ENCODE peak calls at places on chromosomes 7 and 10, in ten cellular contexts. O is BE2C, E is left ventricle myocardium inferior, Y is Panc1, H is GM12865, V is astrocyte, T is HL-60, U is uterus, B is dorsolateral prefrontal cortex, G is RWPE2. X is an unnamed sample.

GRCh38 chr7:87564290-87564963 is 36.3 kb downstream of the ABCB1 start:
- DNase-seq in O (peak), E (no peak), Y (no peak), H (peak), V (no peak), T (no peak), U (no peak), B (no peak), G (no peak), X (no peak)

GRCh38 chr7:8295638-8296361 is 33.8 kb upstream of the ICA1 start:
- DNase-seq in O (peak), E (no peak), Y (peak), H (peak), V (peak), T (peak), U (peak), B (no peak), G (no peak), X (peak)

GRCh38 chr10:70508912-70509366 is 30.4 kb downstream of the PALD1 start:
- DNase-seq in O (no peak), E (peak), Y (no peak), H (peak), V (no peak), T (no peak), U (peak), B (peak), G (no peak), X (peak)

GRCh38 chr7:29622335-29623265 is 59.0 kb downstream of the PRR15 start:
- DNase-seq in O (no peak), E (no peak), Y (peak), H (no peak), V (peak), T (no peak), U (no peak), B (no peak), G (peak), X (peak)

GRCh38 chr10:80705899-80706298 is 168.2 kb downstream of the SH2D4B start:
- DNase-seq in O (no peak), E (no peak), Y (no peak), H (no peak), V (no peak), T (no peak), U (no peak), B (no peak), G (no peak), X (no peak)

GRCh38 chr7:158268851-158269535 is 318.6 kb downstream of the PTPRN2 start:
- DNase-seq in O (no peak), E (no peak), Y (no peak), H (no peak), V (no peak), T (no peak), U (no peak), B (peak), G (peak), X (no peak)

GRCh38 chr7:103932389-103932788 is 57.1 kb downstream of the RELN start:
- DNase-seq in O (no peak), E (no peak), Y (no peak), H (no peak), V (no peak), T (no peak), U (no peak), B (no peak), G (no peak), X (no peak)

GRCh38 chr10:132613566-132614348 is 76.2 kb downstream of the INPP5A start:
- DNase-seq in O (no peak), E (no peak), Y (no peak), H (no peak), V (no peak), T (no peak), U (no peak), B (no peak), G (peak), X (no peak)

GRCh38 chr7:28358423-28358868 is 53.9 kb upstream of the CREB5 start:
- DNase-seq in O (no peak), E (no peak), Y (peak), H (peak), V (peak), T (no peak), U (no peak), B (no peak), G (no peak), X (peak)

GRCh38 chr7:292826-293225 is 2.9 kb downstream of the FOXL3 start:
- DNase-seq in O (no peak), E (no peak), Y (no peak), H (no peak), V (no peak), T (no peak), U (no peak), B (peak), G (no peak), X (no peak)

GRCh38 chr7:27239780-27240731 is 2.5 kb upstream of the EVX1 start:
- DNase-seq in O (no peak), E (no peak), Y (no peak), H (no peak), V (no peak), T (no peak), U (no peak), B (no peak), G (no peak), X (no peak)

GRCh38 chr7:151393031-151393977 is 16.5 kb downstream of the WDR86 start:
- DNase-seq in O (no peak), E (peak), Y (no peak), H (no peak), V (no peak), T (no peak), U (no peak), B (no peak), G (peak), X (no peak)

GRCh38 chr7:118080947-118081346 is 103.0 kb upstream of the LSM8 start:
- DNase-seq in O (no peak), E (no peak), Y (no peak), H (peak), V (peak), T (no peak), U (peak), B (no peak), G (peak), X (peak)

GRCh38 chr7:22325671-22326070 is 31.3 kb downstream of the RAPGEF5 start:
- DNase-seq in O (no peak), E (no peak), Y (no peak), H (no peak), V (no peak), T (no peak), U (no peak), B (no peak), G (no peak), X (no peak)

GRCh38 chr7:121572615-121573014 is 176.5 kb upstream of the FAM3C start:
- DNase-seq in O (no peak), E (no peak), Y (no peak), H (no peak), V (no peak), T (no peak), U (no peak), B (no peak), G (no peak), X (no peak)

GRCh38 chr7:92806496-92806895 is 29.9 kb downstream of the CDK6 start:
- DNase-seq in O (no peak), E (no peak), Y (no peak), H (no peak), V (no peak), T (no peak), U (no peak), B (no peak), G (no peak), X (no peak)

GRCh38 chr7:26156454-26157365 is 4.7 kb downstream of the NFE2L3 start:
- DNase-seq in O (no peak), E (no peak), Y (no peak), H (peak), V (peak), T (no peak), U (no peak), B (no peak), G (no peak), X (peak)

GRCh38 chr10:1520909-1521565 is 216.3 kb downstream of the ADARB2 start:
- DNase-seq in O (no peak), E (no peak), Y (no peak), H (no peak), V (no peak), T (no peak), U (no peak), B (no peak), G (no peak), X (no peak)

GRCh38 chr10:93760490-93760889 is 2.8 kb downstream of the LGI1 start:
- DNase-seq in O (no peak), E (no peak), Y (no peak), H (no peak), V (no peak), T (no peak), U (no peak), B (no peak), G (no peak), X (no peak)

GRCh38 chr7:28904539-28905143 is 53.5 kb downstream of the TRIL start:
- DNase-seq in O (peak), E (no peak), Y (no peak), H (no peak), V (no peak), T (no peak), U (no peak), B (no peak), G (no peak), X (no peak)

GRCh38 chr7:43779032-43779812 is 20.7 kb downstream of the BLVRA start:
- DNase-seq in O (no peak), E (no peak), Y (no peak), H (no peak), V (no peak), T (no peak), U (no peak), B (no peak), G (no peak), X (no peak)

GRCh38 chr7:44489955-44490350 is 505 bp downstream of the NUDCD3 start:
- DNase-seq in O (no peak), E (no peak), Y (no peak), H (peak), V (peak), T (no peak), U (no peak), B (no peak), G (no peak), X (no peak)

GRCh38 chr10:23197416-23197861 is 5.3 kb downstream of the PTF1A start:
- DNase-seq in O (no peak), E (no peak), Y (no peak), H (no peak), V (no peak), T (no peak), U (no peak), B (no peak), G (no peak), X (no peak)

GRCh38 chr7:80145780-80146422 is 11.3 kb downstream of the GNAI1 start:
- DNase-seq in O (no peak), E (no peak), Y (no peak), H (no peak), V (peak), T (no peak), U (no peak), B (no peak), G (no peak), X (peak)

GRCh38 chr7:114354306-114354705 is 60.3 kb upstream of the FOXP2 start:
- DNase-seq in O (no peak), E (no peak), Y (no peak), H (no peak), V (no peak), T (no peak), U (no peak), B (no peak), G (no peak), X (no peak)

GRCh38 chr7:127383123-127383835 is 9.2 kb downstream of the ZNF800 start:
- DNase-seq in O (no peak), E (no peak), Y (peak), H (no peak), V (peak), T (no peak), U (no peak), B (no peak), G (no peak), X (no peak)

GRCh38 chr10:73899401-73899780 is 11.5 kb upstream of the PLAU start:
- DNase-seq in O (no peak), E (no peak), Y (no peak), H (no peak), V (peak), T (no peak), U (no peak), B (no peak), G (peak), X (peak)

GRCh38 chr10:8576281-8576680 is 521.8 kb downstream of the GATA3 start:
- DNase-seq in O (no peak), E (no peak), Y (no peak), H (no peak), V (no peak), T (no peak), U (no peak), B (no peak), G (no peak), X (no peak)

GRCh38 chr10:75265856-75266255 is 30.1 kb upstream of the COMTD1 start:
- DNase-seq in O (no peak), E (no peak), Y (no peak), H (no peak), V (no peak), T (no peak), U (no peak), B (no peak), G (no peak), X (no peak)

GRCh38 chr10:119305860-119306513 is 98.6 kb downstream of the GRK5 start:
- DNase-seq in O (peak), E (no peak), Y (peak), H (peak), V (peak), T (peak), U (peak), B (no peak), G (peak), X (peak)

GRCh38 chr10:114375082-114375481 is 29.2 kb downstream of the AFAP1L2 start:
- DNase-seq in O (no peak), E (no peak), Y (no peak), H (no peak), V (no peak), T (no peak), U (no peak), B (no peak), G (no peak), X (no peak)

GRCh38 chr7:100808354-100808875 is 18.9 kb downstream of the EPHB4 start:
- DNase-seq in O (no peak), E (no peak), Y (no peak), H (no peak), V (no peak), T (no peak), U (no peak), B (no peak), G (no peak), X (no peak)

GRCh38 chr7:28533267-28533666 is 120.9 kb downstream of the CREB5 start:
- DNase-seq in O (no peak), E (no peak), Y (no peak), H (peak), V (no peak), T (no peak), U (no peak), B (no peak), G (no peak), X (no peak)

GRCh38 chr7:4010206-4010605 is 671.9 kb upstream of the FOXK1 start:
- DNase-seq in O (no peak), E (no peak), Y (no peak), H (no peak), V (no peak), T (no peak), U (no peak), B (peak), G (no peak), X (no peak)

GRCh38 chr7:12067156-12067831 is 143.8 kb upstream of the TMEM106B start:
- DNase-seq in O (peak), E (no peak), Y (no peak), H (peak), V (peak), T (no peak), U (peak), B (no peak), G (no peak), X (peak)

GRCh38 chr7:32952876-32953275 is 4.4 kb upstream of the FKBP9 start:
- DNase-seq in O (no peak), E (no peak), Y (no peak), H (no peak), V (no peak), T (no peak), U (no peak), B (no peak), G (no peak), X (no peak)

GRCh38 chr10:67225226-67225625 is 299.4 kb downstream of the LRRTM3 start:
- DNase-seq in O (no peak), E (no peak), Y (no peak), H (no peak), V (no peak), T (no peak), U (no peak), B (no peak), G (no peak), X (no peak)

GRCh38 chr10:95308389-95309302 is 17.8 kb upstream of the PDLIM1 start:
- DNase-seq in O (no peak), E (peak), Y (peak), H (peak), V (peak), T (no peak), U (peak), B (no peak), G (peak), X (peak)

GRCh38 chr7:57403601-57404342 is 46.2 kb upstream of the ZNF716 start:
- DNase-seq in O (no peak), E (peak), Y (no peak), H (no peak), V (no peak), T (no peak), U (no peak), B (no peak), G (no peak), X (no peak)

GRCh38 chr7:57404967-57405421 is 45.0 kb upstream of the ZNF716 start:
- DNase-seq in O (no peak), E (no peak), Y (no peak), H (no peak), V (no peak), T (no peak), U (no peak), B (no peak), G (no peak), X (no peak)

GRCh38 chr7:57407125-57407524 is 42.9 kb upstream of the ZNF716 start:
- DNase-seq in O (no peak), E (no peak), Y (no peak), H (no peak), V (no peak), T (no peak), U (no peak), B (no peak), G (no peak), X (no peak)

GRCh38 chr7:57400531-57401155 is 49.3 kb upstream of the ZNF716 start:
- DNase-seq in O (no peak), E (no peak), Y (no peak), H (no peak), V (no peak), T (no peak), U (no peak), B (no peak), G (peak), X (no peak)

DNA sequence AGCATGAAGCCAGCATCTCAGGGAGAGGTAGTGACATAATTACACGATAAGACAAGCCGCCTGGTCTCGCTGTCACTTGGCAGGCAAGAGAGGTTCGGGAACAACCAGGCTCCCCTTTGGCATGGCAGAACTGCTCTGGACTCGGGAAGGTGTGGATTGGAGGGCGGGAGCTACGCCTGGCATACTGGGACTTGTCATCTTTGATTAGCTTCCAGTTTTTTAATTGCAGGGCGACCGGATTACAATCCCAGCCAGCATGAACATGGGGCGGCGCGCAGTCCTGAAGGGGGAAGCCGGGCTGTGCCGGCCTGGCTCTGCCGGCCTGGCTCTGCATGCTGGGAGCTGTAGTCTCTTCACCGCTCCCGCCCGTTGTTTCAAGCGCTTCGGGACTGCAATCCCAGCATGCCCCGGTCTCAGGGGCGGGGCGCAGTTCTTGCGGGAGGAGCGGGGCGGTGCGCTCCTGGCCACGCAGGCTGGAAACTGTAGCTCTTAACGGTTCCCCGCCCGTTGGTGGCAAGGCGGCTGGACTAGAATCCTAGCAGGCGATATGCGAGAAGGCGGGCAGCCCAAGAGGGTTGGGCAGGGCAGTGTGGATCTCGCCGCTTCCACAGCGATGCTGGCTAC is 45.5 kb upstream of the ZNF716 start:
- DNase-seq in O (no peak), E (peak), Y (no peak), H (no peak), V (no peak), T (no peak), U (no peak), B (no peak), G (no peak), X (no peak)
- H3K4me3 ChIP-seq in O (no peak), E (peak), Y (no peak), H (no peak), V (no peak), T (no peak), U (peak), B (peak), G (no peak), X (no peak)

GRCh38 chr7:142822714-142823113 is 32.2 kb upstream of the EPHB6 start:
- DNase-seq in O (no peak), E (no peak), Y (no peak), H (no peak), V (no peak), T (no peak), U (no peak), B (no peak), G (no peak), X (no peak)
- TF ChIP-seq CTCF in O (no peak), E (no peak), Y (no peak), H (no peak), V (no peak), T (no peak), U (no peak), B (no peak), G (no peak), X (no peak)

DNA sequence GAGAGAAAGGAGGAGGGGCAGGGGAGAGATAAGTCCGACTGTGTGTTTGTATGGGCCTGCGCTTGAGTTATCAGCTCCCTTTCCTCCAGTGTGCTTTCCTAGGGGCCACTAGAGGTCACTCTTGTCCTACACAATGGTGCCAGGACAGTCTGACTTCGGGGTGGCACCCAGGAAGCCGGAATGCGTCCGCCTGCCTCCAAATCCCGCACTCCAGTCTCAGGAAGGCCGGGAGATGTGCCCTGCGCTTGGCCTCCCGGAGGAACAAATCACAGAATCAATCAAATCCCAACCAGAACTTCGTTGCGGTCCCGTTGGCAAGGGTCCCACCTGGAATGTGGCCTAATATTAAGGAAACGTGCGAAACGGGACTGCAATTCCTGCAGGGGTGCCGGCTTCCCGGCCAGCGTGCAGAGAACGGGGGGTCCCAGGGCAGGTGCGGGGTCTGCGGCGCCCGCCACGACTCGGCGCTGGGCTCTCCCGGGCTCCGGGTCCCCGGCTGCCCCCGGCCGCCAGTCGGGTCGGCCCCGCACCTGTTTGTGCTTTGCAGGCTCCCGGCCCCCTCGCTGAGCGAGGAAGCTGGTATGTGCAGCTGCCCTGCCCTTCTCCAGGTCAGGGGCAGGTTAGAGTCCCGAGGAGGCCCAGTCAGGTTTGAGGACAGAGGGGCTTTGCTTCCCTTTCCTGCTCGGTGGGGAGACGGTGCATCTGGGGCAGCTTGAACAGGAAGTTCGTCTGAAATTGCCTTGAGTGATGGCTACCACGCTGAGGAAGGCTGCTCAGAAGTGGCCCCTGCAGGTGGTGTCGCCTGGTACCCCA is 21.0 kb upstream of the HPS1 start:
- DNase-seq in O (peak), E (peak), Y (peak), H (peak), V (peak), T (peak), U (peak), B (peak), G (no peak), X (peak)
- H3K4me3 ChIP-seq in O (no peak), E (peak), Y (peak), H (peak), V (peak), T (peak), U (peak), B (peak), G (peak), X (peak)

DNA sequence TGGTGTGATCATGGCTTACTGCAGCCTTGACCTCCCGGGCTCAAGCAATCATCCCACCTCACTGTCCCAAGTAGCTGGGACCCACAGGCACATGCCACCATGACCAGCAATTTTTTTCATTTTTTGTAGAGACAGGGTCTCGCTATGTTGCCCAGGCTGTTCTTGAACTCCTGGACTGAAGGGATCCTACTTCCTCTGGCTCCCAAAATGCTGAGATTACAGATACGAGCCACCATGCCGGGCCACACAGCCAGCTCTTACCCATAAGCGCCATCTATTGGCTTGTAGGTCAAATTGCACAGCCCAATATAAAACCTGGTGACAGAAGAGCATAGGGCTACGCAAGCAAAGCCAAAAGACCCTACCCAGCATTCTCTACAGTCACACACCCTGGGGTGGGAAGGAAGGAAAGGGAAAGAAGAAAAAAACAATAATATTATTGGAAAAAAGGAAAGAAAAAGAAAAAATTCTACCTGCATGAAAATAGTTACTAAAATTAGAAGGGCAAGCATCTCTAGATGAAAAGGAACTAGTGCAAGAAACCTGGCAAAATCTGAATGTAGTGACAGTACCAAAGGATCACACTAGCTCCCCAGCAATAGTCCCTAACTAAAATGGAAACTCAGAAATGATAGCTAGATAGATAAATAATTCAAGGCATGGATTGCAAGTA is 29.4 kb upstream of the AMPH start:
- DNase-seq in O (peak), E (no peak), Y (peak), H (peak), V (peak), T (peak), U (no peak), B (no peak), G (no peak), X (peak)
- TF ChIP-seq CTCF in O (peak), E (peak), Y (peak), H (peak), V (peak), T (peak), U (no peak), B (no peak), G (peak), X (peak)

X was measured in HFF-Myc.